ENCODE peak calls at places on chromosome 12, in ten cellular contexts. C, T, D, A, O, L, B, W, H and M are unnamed samples.

GRCh38 chr12:2387051-2387834 is 334.5 kb downstream of the CACNA1C start:
- DNase-seq in C (no peak), T (no peak), D (no peak), A (no peak), O (no peak), L (no peak), B (no peak), W (no peak), H (no peak), M (no peak)

GRCh38 chr12:57235728-57236131 is 6.2 kb downstream of the SHMT2 start:
- DNase-seq in C (no peak), T (no peak), D (no peak), A (peak; percentile 11), O (no peak), L (no peak), B (no peak), W (no peak), H (no peak), M (no peak)

GRCh38 chr12:75548879-75549278 is 37.5 kb upstream of the KRR1 start:
- DNase-seq in C (no peak), T (no peak), D (no peak), A (no peak), O (no peak), L (no peak), B (no peak), W (no peak), H (no peak), M (no peak)

GRCh38 chr12:104712477-104712876 is 245.6 kb downstream of the SLC41A2 start:
- DNase-seq in C (no peak), T (no peak), D (no peak), A (no peak), O (no peak), L (no peak), B (no peak), W (no peak), H (no peak), M (no peak)

GRCh38 chr12:29711381-29711780 is 72.4 kb downstream of the TMTC1 start:
- DNase-seq in C (no peak), T (no peak), D (no peak), A (no peak), O (no peak), L (no peak), B (no peak), W (no peak), H (no peak), M (no peak)

GRCh38 chr12:49515266-49515665 is 23.6 kb upstream of the KCNH3 start:
- DNase-seq in C (no peak), T (no peak), D (no peak), A (no peak), O (no peak), L (no peak), B (no peak), W (no peak), H (no peak), M (peak; percentile 12)

GRCh38 chr12:571795-572531 is 91.3 kb downstream of the NINJ2 start:
- DNase-seq in C (peak; percentile 29), T (no peak), D (no peak), A (no peak), O (peak; percentile 65), L (peak; percentile 19), B (peak; percentile 40), W (no peak), H (no peak), M (no peak)

GRCh38 chr12:44457465-44457864 is 418.6 kb downstream of the NELL2 start:
- DNase-seq in C (no peak), T (no peak), D (no peak), A (no peak), O (no peak), L (no peak), B (no peak), W (no peak), H (no peak), M (no peak)

GRCh38 chr12:109770861-109771670 is 57.4 kb downstream of the FAM222A start:
- DNase-seq in C (no peak), T (peak; percentile 34), D (no peak), A (no peak), O (peak; percentile 57), L (peak; percentile 9), B (peak; percentile 17), W (no peak), H (no peak), M (no peak)

GRCh38 chr12:111406474-111407370 is 999 bp downstream of the SH2B3 start:
- DNase-seq in C (no peak), T (peak; percentile 44), D (no peak), A (no peak), O (peak; percentile 81), L (peak; percentile 52), B (no peak), W (no peak), H (no peak), M (no peak)

GRCh38 chr12:56581418-56582145 is 48.5 kb downstream of the BAZ2A start:
- DNase-seq in C (peak; percentile 54), T (no peak), D (no peak), A (peak; percentile 60), O (no peak), L (no peak), B (no peak), W (no peak), H (peak; percentile 35), M (no peak)

GRCh38 chr12:130710001-130710732 is 5.9 kb downstream of the RIMBP2 start:
- DNase-seq in C (no peak), T (no peak), D (peak; percentile 38), A (no peak), O (no peak), L (no peak), B (peak; percentile 3), W (no peak), H (no peak), M (no peak)

GRCh38 chr12:112535637-112536366 is 117.1 kb downstream of the PTPN11 start:
- DNase-seq in C (no peak), T (no peak), D (no peak), A (no peak), O (no peak), L (no peak), B (no peak), W (no peak), H (no peak), M (no peak)

GRCh38 chr12:22626429-22626828 is 1.5 kb downstream of the ETNK1 start:
- DNase-seq in C (no peak), T (no peak), D (no peak), A (peak; percentile 11), O (no peak), L (no peak), B (no peak), W (no peak), H (peak; percentile 20), M (no peak)

GRCh38 chr12:26768611-26769603 is 64.1 kb downstream of the ITPR2 start:
- DNase-seq in C (peak; percentile 98), T (no peak), D (no peak), A (no peak), O (no peak), L (no peak), B (no peak), W (no peak), H (no peak), M (no peak)

GRCh38 chr12:112170376-112170775 is 45.0 kb downstream of the TRAFD1 start:
- DNase-seq in C (no peak), T (peak; percentile 58), D (no peak), A (peak; percentile 80), O (no peak), L (no peak), B (no peak), W (no peak), H (no peak), M (no peak)

GRCh38 chr12:6465467-6466183 is 4.9 kb downstream of the VAMP1 start:
- DNase-seq in C (peak; percentile 56), T (peak; percentile 79), D (peak; percentile 70), A (peak; percentile 55), O (no peak), L (no peak), B (peak; percentile 53), W (no peak), H (no peak), M (no peak)

GRCh38 chr12:94845110-94845509 is 158.4 kb downstream of the NDUFA12 start:
- DNase-seq in C (no peak), T (no peak), D (no peak), A (no peak), O (no peak), L (no peak), B (no peak), W (no peak), H (no peak), M (peak; percentile 66)
- TF ChIP-seq CTCF in C (no peak), T (no peak), D (no peak), A (no peak), O (no peak), L (no peak), B (no peak), W (no peak), H (no peak), M (no peak)

GRCh38 chr12:115440438-115440837 is 756.5 kb upstream of the TBX3 start:
- DNase-seq in C (peak; percentile 66), T (no peak), D (no peak), A (peak; percentile 39), O (no peak), L (peak; percentile 37), B (peak; percentile 42), W (no peak), H (no peak), M (peak; percentile 57)
- TF ChIP-seq EP300 in C (no peak), T (no peak), D (no peak), A (no peak), O (no peak), L (no peak), B (no peak), W (no peak), H (no peak), M (no peak)

GRCh38 chr12:122356192-122356635 is 66.3 kb downstream of the CLIP1 start:
- DNase-seq in C (peak; percentile 54), T (peak; percentile 77), D (peak; percentile 66), A (peak; percentile 33), O (no peak), L (no peak), B (peak; percentile 50), W (no peak), H (peak; percentile 19), M (no peak)
- H3K36me3 ChIP-seq in C (peaks cover 19% of the 10 kb centered on the region), T (peaks cover 44% of the 10 kb centered on the region), D (no peaks in the 10 kb centered on the region), A (peaks cover 52% of the 10 kb centered on the region), O (peaks cover 59% of the 10 kb centered on the region), L (peaks cover 78% of the 10 kb centered on the region), B (peaks cover 83% of the 10 kb centered on the region), W (peaks cover 2% of the 10 kb centered on the region), H (peaks cover 7% of the 10 kb centered on the region), M (peaks cover 50% of the 10 kb centered on the region)

GRCh38 chr12:64006211-64006610 is 161.7 kb downstream of the SRGAP1 start:
- DNase-seq in C (no peak), T (no peak), D (no peak), A (no peak), O (no peak), L (no peak), B (no peak), W (no peak), H (no peak), M (no peak)

GRCh38 chr12:64007853-64008252 is 163.4 kb downstream of the SRGAP1 start:
- DNase-seq in C (no peak), T (no peak), D (no peak), A (no peak), O (no peak), L (no peak), B (no peak), W (no peak), H (no peak), M (no peak)

GRCh38 chr12:64008596-64008995 is 164.1 kb downstream of the SRGAP1 start:
- DNase-seq in C (no peak), T (no peak), D (no peak), A (no peak), O (no peak), L (no peak), B (no peak), W (no peak), H (no peak), M (no peak)

GRCh38 chr12:64009321-64010068 is 165.0 kb downstream of the SRGAP1 start:
- DNase-seq in C (no peak), T (no peak), D (no peak), A (no peak), O (no peak), L (no peak), B (no peak), W (no peak), H (peak; percentile 36), M (no peak)

GRCh38 chr12:64010069-64010686 is 165.7 kb downstream of the SRGAP1 start:
- DNase-seq in C (peak; percentile 74), T (no peak), D (no peak), A (no peak), O (no peak), L (no peak), B (no peak), W (no peak), H (no peak), M (no peak)
- TF ChIP-seq CTCF in C (no peak), T (no peak), D (no peak), A (no peak), O (no peak), L (no peak), B (no peak), W (no peak), H (no peak), M (no peak)